ENCODE peak calls at places on chromosomes 5 and 9, in ten cellular contexts. One of them, this sample, is unnamed.
A peak's percentile ranks its signal among the peaks of the same experiment; 100 is the strongest.

GRCh38 chr5:130289132-130290088 is 385.1 kb downstream of the CHSY3 start:
- DNase-seq in NCI-H774: no peak
- DNase-seq in amniotic epithelial cell: peak; percentile 49
- DNase-seq in fibroblast of pulmonary artery: peak; percentile 39
- DNase-seq in RPMI7951: peak; percentile 8
- DNase-seq in activated T-helper 1 cell treated with Interleukin-2 at 50 U/mL for 16 hours: no peak
- DNase-seq in left colon: no peak
- DNase-seq in AG08396: no peak
- DNase-seq in immature natural killer cell: no peak
- DNase-seq in H1: no peak
- DNase-seq in this sample: no peak

GRCh38 chr9:93255994-93256877 is 72.3 kb downstream of the WNK2 start:
- DNase-seq in NCI-H774: no peak
- DNase-seq in amniotic epithelial cell: no peak
- DNase-seq in fibroblast of pulmonary artery: no peak
- DNase-seq in RPMI7951: no peak
- DNase-seq in activated T-helper 1 cell treated with Interleukin-2 at 50 U/mL for 16 hours: no peak
- DNase-seq in left colon: peak; percentile 1
- DNase-seq in AG08396: no peak
- DNase-seq in immature natural killer cell: no peak
- DNase-seq in H1: no peak
- DNase-seq in this sample: no peak

GRCh38 chr9:88532320-88532719 is 2.7 kb upstream of the NXNL2 start:
- DNase-seq in NCI-H774: no peak
- DNase-seq in amniotic epithelial cell: peak; percentile 74
- DNase-seq in fibroblast of pulmonary artery: peak; percentile 46
- DNase-seq in RPMI7951: peak; percentile 78
- DNase-seq in activated T-helper 1 cell treated with Interleukin-2 at 50 U/mL for 16 hours: no peak
- DNase-seq in left colon: no peak
- DNase-seq in AG08396: no peak
- DNase-seq in immature natural killer cell: no peak
- DNase-seq in H1: peak; percentile 70
- DNase-seq in this sample: no peak

GRCh38 chr5:124136609-124137008 is 609.8 kb downstream of the ZNF608 start:
- DNase-seq in NCI-H774: no peak
- DNase-seq in amniotic epithelial cell: no peak
- DNase-seq in fibroblast of pulmonary artery: no peak
- DNase-seq in RPMI7951: no peak
- DNase-seq in activated T-helper 1 cell treated with Interleukin-2 at 50 U/mL for 16 hours: no peak
- DNase-seq in left colon: no peak
- DNase-seq in AG08396: no peak
- DNase-seq in immature natural killer cell: no peak
- DNase-seq in H1: no peak
- DNase-seq in this sample: no peak

GRCh38 chr5:131622633-131623032 is 12.4 kb downstream of the RAPGEF6 start:
- DNase-seq in NCI-H774: no peak
- DNase-seq in amniotic epithelial cell: peak; percentile 36
- DNase-seq in fibroblast of pulmonary artery: peak; percentile 60
- DNase-seq in RPMI7951: peak; percentile 71
- DNase-seq in activated T-helper 1 cell treated with Interleukin-2 at 50 U/mL for 16 hours: no peak
- DNase-seq in left colon: no peak
- DNase-seq in AG08396: peak; percentile 19
- DNase-seq in immature natural killer cell: no peak
- DNase-seq in H1: no peak
- DNase-seq in this sample: no peak

GRCh38 chr9:34612788-34613390 is 992 bp upstream of the RPP25L start:
- DNase-seq in NCI-H774: peak; percentile 53
- DNase-seq in amniotic epithelial cell: peak; percentile 60
- DNase-seq in fibroblast of pulmonary artery: peak; percentile 77
- DNase-seq in RPMI7951: peak; percentile 72
- DNase-seq in activated T-helper 1 cell treated with Interleukin-2 at 50 U/mL for 16 hours: peak; percentile 55
- DNase-seq in left colon: peak; percentile 85
- DNase-seq in AG08396: peak; percentile 87
- DNase-seq in immature natural killer cell: peak; percentile 72
- DNase-seq in H1: no peak
- DNase-seq in this sample: peak; percentile 75

GRCh38 chr5:172530835-172531703 is 76.7 kb upstream of the SH3PXD2B start:
- DNase-seq in NCI-H774: no peak
- DNase-seq in amniotic epithelial cell: no peak
- DNase-seq in fibroblast of pulmonary artery: no peak
- DNase-seq in RPMI7951: no peak
- DNase-seq in activated T-helper 1 cell treated with Interleukin-2 at 50 U/mL for 16 hours: no peak
- DNase-seq in left colon: no peak
- DNase-seq in AG08396: no peak
- DNase-seq in immature natural killer cell: no peak
- DNase-seq in H1: no peak
- DNase-seq in this sample: no peak

GRCh38 chr9:16985559-16986348 is 115.3 kb upstream of the BNC2 start:
- DNase-seq in NCI-H774: no peak
- DNase-seq in amniotic epithelial cell: no peak
- DNase-seq in fibroblast of pulmonary artery: peak; percentile 53
- DNase-seq in RPMI7951: no peak
- DNase-seq in activated T-helper 1 cell treated with Interleukin-2 at 50 U/mL for 16 hours: no peak
- DNase-seq in left colon: no peak
- DNase-seq in AG08396: peak; percentile 81
- DNase-seq in immature natural killer cell: no peak
- DNase-seq in H1: no peak
- DNase-seq in this sample: no peak

GRCh38 chr5:53987091-53987490 is 323.3 kb downstream of the ARL15 start:
- DNase-seq in NCI-H774: no peak
- DNase-seq in amniotic epithelial cell: no peak
- DNase-seq in fibroblast of pulmonary artery: no peak
- DNase-seq in RPMI7951: no peak
- DNase-seq in activated T-helper 1 cell treated with Interleukin-2 at 50 U/mL for 16 hours: no peak
- DNase-seq in left colon: no peak
- DNase-seq in AG08396: no peak
- DNase-seq in immature natural killer cell: no peak
- DNase-seq in H1: no peak
- DNase-seq in this sample: no peak

GRCh38 chr9:125700791-125701190 is 6.2 kb downstream of the MAPKAP1 start:
- DNase-seq in NCI-H774: no peak
- DNase-seq in amniotic epithelial cell: no peak
- DNase-seq in fibroblast of pulmonary artery: no peak
- DNase-seq in RPMI7951: no peak
- DNase-seq in activated T-helper 1 cell treated with Interleukin-2 at 50 U/mL for 16 hours: no peak
- DNase-seq in left colon: no peak
- DNase-seq in AG08396: no peak
- DNase-seq in immature natural killer cell: no peak
- DNase-seq in H1: no peak
- DNase-seq in this sample: no peak

GRCh38 chr9:120377268-120378150 is 202.5 kb downstream of the CDK5RAP2 start:
- DNase-seq in NCI-H774: no peak
- DNase-seq in amniotic epithelial cell: peak; percentile 34
- DNase-seq in fibroblast of pulmonary artery: no peak
- DNase-seq in RPMI7951: no peak
- DNase-seq in activated T-helper 1 cell treated with Interleukin-2 at 50 U/mL for 16 hours: no peak
- DNase-seq in left colon: no peak
- DNase-seq in AG08396: peak; percentile 54
- DNase-seq in immature natural killer cell: no peak
- DNase-seq in H1: no peak
- DNase-seq in this sample: no peak

GRCh38 chr9:75149841-75150241 is 61.5 kb downstream of the OSTF1 start:
- DNase-seq in NCI-H774: no peak
- DNase-seq in amniotic epithelial cell: peak; percentile 18
- DNase-seq in fibroblast of pulmonary artery: no peak
- DNase-seq in RPMI7951: no peak
- DNase-seq in activated T-helper 1 cell treated with Interleukin-2 at 50 U/mL for 16 hours: no peak
- DNase-seq in left colon: no peak
- DNase-seq in AG08396: no peak
- DNase-seq in immature natural killer cell: peak; percentile 30
- DNase-seq in H1: no peak
- DNase-seq in this sample: no peak

GRCh38 chr5:116394186-116394867 is 180.3 kb downstream of the SEMA6A start:
- DNase-seq in NCI-H774: no peak
- DNase-seq in amniotic epithelial cell: peak; percentile 10
- DNase-seq in fibroblast of pulmonary artery: no peak
- DNase-seq in RPMI7951: no peak
- DNase-seq in activated T-helper 1 cell treated with Interleukin-2 at 50 U/mL for 16 hours: no peak
- DNase-seq in left colon: no peak
- DNase-seq in AG08396: no peak
- DNase-seq in immature natural killer cell: no peak
- DNase-seq in H1: no peak
- DNase-seq in this sample: no peak

GRCh38 chr5:173895766-173896165 is 7.6 kb downstream of the CPEB4 start:
- DNase-seq in NCI-H774: no peak
- DNase-seq in amniotic epithelial cell: no peak
- DNase-seq in fibroblast of pulmonary artery: no peak
- DNase-seq in RPMI7951: no peak
- DNase-seq in activated T-helper 1 cell treated with Interleukin-2 at 50 U/mL for 16 hours: no peak
- DNase-seq in left colon: no peak
- DNase-seq in AG08396: no peak
- DNase-seq in immature natural killer cell: no peak
- DNase-seq in H1: no peak
- DNase-seq in this sample: no peak

GRCh38 chr5:31626156-31626555 is 12.8 kb upstream of the PDZD2 start:
- DNase-seq in NCI-H774: no peak
- DNase-seq in amniotic epithelial cell: no peak
- DNase-seq in fibroblast of pulmonary artery: no peak
- DNase-seq in RPMI7951: no peak
- DNase-seq in activated T-helper 1 cell treated with Interleukin-2 at 50 U/mL for 16 hours: no peak
- DNase-seq in left colon: no peak
- DNase-seq in AG08396: no peak
- DNase-seq in immature natural killer cell: no peak
- DNase-seq in H1: no peak
- DNase-seq in this sample: no peak

GRCh38 chr5:175353876-175354275 is 90.1 kb downstream of the DRD1 start:
- DNase-seq in NCI-H774: no peak
- DNase-seq in amniotic epithelial cell: no peak
- DNase-seq in fibroblast of pulmonary artery: no peak
- DNase-seq in RPMI7951: no peak
- DNase-seq in activated T-helper 1 cell treated with Interleukin-2 at 50 U/mL for 16 hours: no peak
- DNase-seq in left colon: no peak
- DNase-seq in AG08396: peak; percentile 16
- DNase-seq in immature natural killer cell: no peak
- DNase-seq in H1: no peak
- DNase-seq in this sample: no peak

GRCh38 chr5:43150748-43151147 is 30.0 kb downstream of the ZNF131 start:
- DNase-seq in NCI-H774: no peak
- DNase-seq in amniotic epithelial cell: no peak
- DNase-seq in fibroblast of pulmonary artery: no peak
- DNase-seq in RPMI7951: no peak
- DNase-seq in activated T-helper 1 cell treated with Interleukin-2 at 50 U/mL for 16 hours: no peak
- DNase-seq in left colon: no peak
- DNase-seq in AG08396: no peak
- DNase-seq in immature natural killer cell: no peak
- DNase-seq in H1: no peak
- DNase-seq in this sample: no peak

GRCh38 chr9:131405429-131405828 is 11.5 kb downstream of the PRRC2B start:
- DNase-seq in NCI-H774: no peak
- DNase-seq in amniotic epithelial cell: peak; percentile 86
- DNase-seq in fibroblast of pulmonary artery: peak; percentile 63
- DNase-seq in RPMI7951: no peak
- DNase-seq in activated T-helper 1 cell treated with Interleukin-2 at 50 U/mL for 16 hours: no peak
- DNase-seq in left colon: no peak
- DNase-seq in AG08396: no peak
- DNase-seq in immature natural killer cell: peak; percentile 83
- DNase-seq in H1: peak; percentile 72
- DNase-seq in this sample: no peak

GRCh38 chr5:126884269-126884819 is 107.4 kb downstream of the LMNB1 start:
- DNase-seq in NCI-H774: no peak
- DNase-seq in amniotic epithelial cell: peak; percentile 97
- DNase-seq in fibroblast of pulmonary artery: peak; percentile 80
- DNase-seq in RPMI7951: peak; percentile 91
- DNase-seq in activated T-helper 1 cell treated with Interleukin-2 at 50 U/mL for 16 hours: no peak
- DNase-seq in left colon: no peak
- DNase-seq in AG08396: peak; percentile 61
- DNase-seq in immature natural killer cell: no peak
- DNase-seq in H1: no peak
- DNase-seq in this sample: no peak

GRCh38 chr5:150142800-150143724 is 12.6 kb downstream of the PDGFRB start:
- DNase-seq in NCI-H774: no peak
- DNase-seq in amniotic epithelial cell: peak; percentile 97
- DNase-seq in fibroblast of pulmonary artery: peak; percentile 94
- DNase-seq in RPMI7951: peak; percentile 97
- DNase-seq in activated T-helper 1 cell treated with Interleukin-2 at 50 U/mL for 16 hours: no peak
- DNase-seq in left colon: peak; percentile 44
- DNase-seq in AG08396: peak; percentile 81
- DNase-seq in immature natural killer cell: no peak
- DNase-seq in H1: no peak
- DNase-seq in this sample: peak; percentile 78

GRCh38 chr9:110316255-110316921 is 21.3 kb downstream of the TXNDC8 start:
- DNase-seq in NCI-H774: no peak
- DNase-seq in amniotic epithelial cell: no peak
- DNase-seq in fibroblast of pulmonary artery: no peak
- DNase-seq in RPMI7951: no peak
- DNase-seq in activated T-helper 1 cell treated with Interleukin-2 at 50 U/mL for 16 hours: no peak
- DNase-seq in left colon: no peak
- DNase-seq in AG08396: no peak
- DNase-seq in immature natural killer cell: no peak
- DNase-seq in H1: no peak
- DNase-seq in this sample: no peak

GRCh38 chr9:12859704-12860251 is 85.0 kb downstream of the LURAP1L start:
- DNase-seq in NCI-H774: no peak
- DNase-seq in amniotic epithelial cell: peak; percentile 82
- DNase-seq in fibroblast of pulmonary artery: peak; percentile 87
- DNase-seq in RPMI7951: peak; percentile 72
- DNase-seq in activated T-helper 1 cell treated with Interleukin-2 at 50 U/mL for 16 hours: no peak
- DNase-seq in left colon: no peak
- DNase-seq in AG08396: peak; percentile 22
- DNase-seq in immature natural killer cell: no peak
- DNase-seq in H1: no peak
- DNase-seq in this sample: no peak

GRCh38 chr5:90096415-90097081 is 313.0 kb downstream of the CETN3 start:
- DNase-seq in NCI-H774: no peak
- DNase-seq in amniotic epithelial cell: peak; percentile 91
- DNase-seq in fibroblast of pulmonary artery: peak; percentile 77
- DNase-seq in RPMI7951: peak; percentile 81
- DNase-seq in activated T-helper 1 cell treated with Interleukin-2 at 50 U/mL for 16 hours: no peak
- DNase-seq in left colon: no peak
- DNase-seq in AG08396: peak; percentile 43
- DNase-seq in immature natural killer cell: no peak
- DNase-seq in H1: peak; percentile 2
- DNase-seq in this sample: no peak

GRCh38 chr5:16992444-16992843 is 56.4 kb upstream of the MYO10 start:
- DNase-seq in NCI-H774: no peak
- DNase-seq in amniotic epithelial cell: no peak
- DNase-seq in fibroblast of pulmonary artery: no peak
- DNase-seq in RPMI7951: peak; percentile 85
- DNase-seq in activated T-helper 1 cell treated with Interleukin-2 at 50 U/mL for 16 hours: no peak
- DNase-seq in left colon: no peak
- DNase-seq in AG08396: no peak
- DNase-seq in immature natural killer cell: no peak
- DNase-seq in H1: no peak
- DNase-seq in this sample: no peak

GRCh38 chr5:30878751-30879150 is 314.7 kb upstream of the CDH6 start:
- DNase-seq in NCI-H774: no peak
- DNase-seq in amniotic epithelial cell: no peak
- DNase-seq in fibroblast of pulmonary artery: no peak
- DNase-seq in RPMI7951: no peak
- DNase-seq in activated T-helper 1 cell treated with Interleukin-2 at 50 U/mL for 16 hours: no peak
- DNase-seq in left colon: no peak
- DNase-seq in AG08396: no peak
- DNase-seq in immature natural killer cell: no peak
- DNase-seq in H1: no peak
- DNase-seq in this sample: no peak

GRCh38 chr5:146426853-146427618 is 20.1 kb upstream of the TCERG1 start:
- DNase-seq in NCI-H774: peak; percentile 45
- DNase-seq in amniotic epithelial cell: peak; percentile 42
- DNase-seq in fibroblast of pulmonary artery: peak; percentile 61
- DNase-seq in RPMI7951: peak; percentile 46
- DNase-seq in activated T-helper 1 cell treated with Interleukin-2 at 50 U/mL for 16 hours: no peak
- DNase-seq in left colon: no peak
- DNase-seq in AG08396: peak; percentile 39
- DNase-seq in immature natural killer cell: peak; percentile 37
- DNase-seq in H1: no peak
- DNase-seq in this sample: no peak

GRCh38 chr5:107563957-107564544 is 106.7 kb downstream of the EFNA5 start:
- DNase-seq in NCI-H774: no peak
- DNase-seq in amniotic epithelial cell: peak; percentile 28
- DNase-seq in fibroblast of pulmonary artery: no peak
- DNase-seq in RPMI7951: peak; percentile 49
- DNase-seq in activated T-helper 1 cell treated with Interleukin-2 at 50 U/mL for 16 hours: no peak
- DNase-seq in left colon: no peak
- DNase-seq in AG08396: no peak
- DNase-seq in immature natural killer cell: no peak
- DNase-seq in H1: no peak
- DNase-seq in this sample: no peak

This sample was measured in mucosa of descending colon.